ENCODE peak calls at places on chromosomes 2 and 18, in five cellular contexts. D is pulmonary artery endothelial cell, Y is NCI-H69, U is OCI-LY7, S is D341Med. V is an unnamed sample.

GRCh38 chr2:72085513-72085912 is 62.1 kb downstream of the CYP26B1 start:
- DNase-seq in D (no peak), Y (no peak), U (no peak), S (no peak), V (no peak)

GRCh38 chr2:58925676-58926081 is 684.6 kb upstream of the FANCL start:
- DNase-seq in D (no peak), Y (no peak), U (no peak), S (no peak), V (peak)

GRCh38 chr2:53641290-53641689 is 126.3 kb upstream of the CHAC2 start:
- DNase-seq in D (no peak), Y (no peak), U (no peak), S (no peak), V (no peak)

GRCh38 chr2:179963626-179964025 is 43.5 kb downstream of the CWC22 start:
- DNase-seq in D (no peak), Y (no peak), U (no peak), S (no peak), V (peak)

GRCh38 chr2:193584001-193584400 is 1389.3 kb upstream of the TMEFF2 start:
- DNase-seq in D (no peak), Y (peak), U (no peak), S (peak), V (peak)

GRCh38 chr2:230779141-230779523 is 66.5 kb downstream of the CAB39 start:
- DNase-seq in D (no peak), Y (no peak), U (no peak), S (no peak), V (no peak)

GRCh38 chr2:108031471-108031941 is 45.2 kb downstream of the SLC5A7 start:
- DNase-seq in D (no peak), Y (no peak), U (no peak), S (no peak), V (no peak)

GRCh38 chr2:172878260-172878659 is 142.6 kb downstream of the RAPGEF4 start:
- DNase-seq in D (no peak), Y (no peak), U (no peak), S (no peak), V (peak)

GRCh38 chr18:56645415-56646016 is 5.6 kb upstream of the WDR7 start:
- DNase-seq in D (no peak), Y (peak), U (peak), S (no peak), V (no peak)

GRCh38 chr2:128911276-128911675 is 592.6 kb upstream of the HS6ST1 start:
- DNase-seq in D (no peak), Y (no peak), U (no peak), S (no peak), V (no peak)

GRCh38 chr18:55473078-55473477 is 114.9 kb downstream of the TCF4 start:
- DNase-seq in D (no peak), Y (peak), U (no peak), S (no peak), V (no peak)

GRCh38 chr18:8177330-8178016 is 431.8 kb upstream of the RAB12 start:
- DNase-seq in D (no peak), Y (peak), U (no peak), S (no peak), V (peak)

GRCh38 chr2:55159037-55159651 is 72.9 kb downstream of the CLHC1 start:
- DNase-seq in D (no peak), Y (peak), U (peak), S (no peak), V (no peak)

GRCh38 chr2:215372968-215373649 is 61.2 kb downstream of the ATIC start:
- DNase-seq in D (no peak), Y (no peak), U (no peak), S (no peak), V (no peak)

GRCh38 chr2:163231666-163232065 is 393.1 kb upstream of the KCNH7 start:
- DNase-seq in D (no peak), Y (no peak), U (no peak), S (no peak), V (no peak)

GRCh38 chr2:43408784-43409160 is 182.4 kb upstream of the ZFP36L2 start:
- DNase-seq in D (no peak), Y (peak), U (no peak), S (no peak), V (no peak)

GRCh38 chr2:189328451-189329249 is 112.6 kb upstream of the WDR75 start:
- DNase-seq in D (peak), Y (no peak), U (no peak), S (no peak), V (peak)

GRCh38 chr2:9490789-9491188 is 16.4 kb downstream of the IAH1 start:
- DNase-seq in D (no peak), Y (no peak), U (no peak), S (no peak), V (no peak)

GRCh38 chr18:41643427-41643826 is 311.6 kb upstream of the PIK3C3 start:
- DNase-seq in D (no peak), Y (no peak), U (no peak), S (no peak), V (no peak)

GRCh38 chr2:161414385-161415040 is 1.6 kb upstream of the TBR1 start:
- DNase-seq in D (no peak), Y (peak), U (no peak), S (peak), V (peak)

GRCh38 chr2:142786922-142787702 is 90.4 kb upstream of the KYNU start:
- DNase-seq in D (no peak), Y (no peak), U (no peak), S (no peak), V (no peak)

GRCh38 chr2:64998658-64999061 is 9.5 kb downstream of the SLC1A4 start:
- DNase-seq in D (peak), Y (no peak), U (no peak), S (no peak), V (peak)

GRCh38 chr2:58428286-58428552 is 187.1 kb upstream of the FANCL start:
- DNase-seq in D (no peak), Y (peak), U (no peak), S (peak), V (peak)

GRCh38 chr2:223576873-223577272 is 25.3 kb downstream of the SCG2 start:
- DNase-seq in D (no peak), Y (peak), U (no peak), S (no peak), V (peak)

GRCh38 chr18:79540161-79540913 is 139.3 kb upstream of the CTDP1 start:
- DNase-seq in D (no peak), Y (no peak), U (no peak), S (no peak), V (no peak)

V was measured in fibroblast of lung.